ENCODE peak calls at places on chromosomes 3 and 15, in eight cellular contexts. L, K, Y, G, M, B, Q and D are unnamed samples.

GRCh38 chr15:48935236-48935635 is 28.5 kb downstream of the SHC4 start:
- DNase-seq in L (no peak), K (no peak), Y (no peak), G (no peak), M (no peak), B (no peak), Q (no peak), D (no peak)

GRCh38 chr15:39747326-39747725 is 35.3 kb downstream of the FSIP1 start:
- DNase-seq in L (no peak), K (no peak), Y (peak), G (no peak), M (no peak), B (no peak), Q (peak), D (no peak)

GRCh38 chr15:88813960-88814359 is 10.7 kb downstream of the ACAN start:
- DNase-seq in L (no peak), K (no peak), Y (no peak), G (no peak), M (no peak), B (no peak), Q (no peak), D (no peak)

GRCh38 chr3:131848111-131848510 is 186.7 kb downstream of the CPNE4 start:
- DNase-seq in L (no peak), K (no peak), Y (no peak), G (no peak), M (no peak), B (no peak), Q (no peak), D (no peak)

GRCh38 chr15:89690276-89691218 is at the start of the genes PEX11A and WDR93:
- DNase-seq in L (peak), K (peak), Y (peak), G (peak), M (peak), B (peak), Q (peak), D (peak)

GRCh38 chr3:172137287-172138030 is 98.1 kb downstream of the FNDC3B start:
- DNase-seq in L (no peak), K (no peak), Y (peak), G (no peak), M (no peak), B (no peak), Q (no peak), D (no peak)

GRCh38 chr3:150174179-150174578 is 203.5 kb upstream of the PFN2 start:
- DNase-seq in L (no peak), K (no peak), Y (no peak), G (no peak), M (no peak), B (no peak), Q (no peak), D (no peak)

GRCh38 chr3:13176445-13176844 is 103.2 kb upstream of the IQSEC1 start:
- DNase-seq in L (no peak), K (no peak), Y (no peak), G (no peak), M (no peak), B (no peak), Q (no peak), D (no peak)

GRCh38 chr3:186427627-186428026 is 65.6 kb upstream of the DGKG start:
- DNase-seq in L (no peak), K (peak), Y (peak), G (no peak), M (peak), B (no peak), Q (no peak), D (no peak)

GRCh38 chr15:95868970-95869369 is 461.5 kb upstream of the NR2F2 start:
- DNase-seq in L (no peak), K (no peak), Y (no peak), G (no peak), M (no peak), B (no peak), Q (no peak), D (no peak)

GRCh38 chr15:101307048-101307896 is 12.2 kb upstream of the SNRPA1 start:
- DNase-seq in L (no peak), K (no peak), Y (no peak), G (no peak), M (peak), B (no peak), Q (no peak), D (no peak)

GRCh38 chr15:58330836-58331561 is 100.8 kb upstream of the LIPC start:
- DNase-seq in L (no peak), K (no peak), Y (peak), G (no peak), M (peak), B (no peak), Q (no peak), D (no peak)

GRCh38 chr3:48433472-48434118 is 3.7 kb upstream of the PLXNB1 start:
- DNase-seq in L (no peak), K (no peak), Y (peak), G (peak), M (no peak), B (no peak), Q (peak), D (peak)

DNA sequence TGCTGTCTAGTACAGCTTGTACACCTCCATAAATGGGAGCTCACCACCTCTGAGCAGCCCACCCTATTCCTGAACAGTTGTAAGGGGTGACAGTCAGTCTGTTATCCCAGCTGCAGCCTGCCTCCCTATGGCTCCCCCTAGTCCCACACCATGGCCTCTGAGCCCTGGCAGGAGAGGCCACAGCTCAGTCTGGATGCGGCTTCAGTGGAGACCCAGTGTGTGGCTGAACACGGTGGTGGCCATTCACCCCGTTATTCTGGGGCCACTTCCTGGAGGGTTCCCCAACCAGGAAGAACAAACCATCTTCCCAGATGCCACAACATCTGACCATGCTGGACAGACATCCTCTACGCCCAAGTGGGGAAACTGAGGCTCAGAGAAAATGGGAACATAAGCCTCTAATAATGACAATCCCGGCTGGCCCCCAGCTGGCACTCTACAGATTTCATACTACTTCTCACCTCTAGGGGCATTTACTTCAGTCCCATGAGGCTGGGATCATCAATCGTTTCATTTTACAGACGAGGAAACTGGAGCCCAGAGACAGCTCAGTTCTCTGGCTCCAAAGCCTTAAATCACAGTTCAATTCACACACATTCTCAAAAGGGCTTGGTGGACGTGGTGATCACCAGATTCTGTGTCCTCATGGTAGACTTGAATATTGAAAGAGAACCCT is 9.3 kb upstream of the GRIP2 start:
- DNase-seq in L (no peak), K (no peak), Y (no peak), G (no peak), M (no peak), B (no peak), Q (no peak), D (peak)
- TF ChIP-seq CTCF in L (no peak), K (peak), Y (peak), G (peak), M (peak), B (no peak), Q (peak), D (no peak)

GRCh38 chr3:55405436-55405835 is 81.7 kb downstream of the WNT5A start:
- DNase-seq in L (peak), K (peak), Y (peak), G (no peak), M (peak), B (no peak), Q (peak), D (no peak)
- TF ChIP-seq CTCF in L (peak), K (peak), Y (peak), G (peak), M (peak), B (no peak), Q (peak), D (no peak)

GRCh38 chr3:151330899-151331298 is 1.6 kb upstream of the P2RY13 start:
- DNase-seq in L (no peak), K (no peak), Y (peak), G (no peak), M (no peak), B (no peak), Q (no peak), D (no peak)

GRCh38 chr3:151330374-151330773 is 1.0 kb upstream of the P2RY13 start:
- DNase-seq in L (no peak), K (no peak), Y (no peak), G (no peak), M (no peak), B (no peak), Q (no peak), D (no peak)

GRCh38 chr3:151329368-151329767 is at the start of gene P2RY13:
- DNase-seq in L (no peak), K (no peak), Y (no peak), G (no peak), M (no peak), B (no peak), Q (no peak), D (no peak)

GRCh38 chr3:151328298-151329036 is 882 bp downstream of the P2RY13 start:
- DNase-seq in L (no peak), K (no peak), Y (peak), G (no peak), M (no peak), B (no peak), Q (no peak), D (no peak)

DNA sequence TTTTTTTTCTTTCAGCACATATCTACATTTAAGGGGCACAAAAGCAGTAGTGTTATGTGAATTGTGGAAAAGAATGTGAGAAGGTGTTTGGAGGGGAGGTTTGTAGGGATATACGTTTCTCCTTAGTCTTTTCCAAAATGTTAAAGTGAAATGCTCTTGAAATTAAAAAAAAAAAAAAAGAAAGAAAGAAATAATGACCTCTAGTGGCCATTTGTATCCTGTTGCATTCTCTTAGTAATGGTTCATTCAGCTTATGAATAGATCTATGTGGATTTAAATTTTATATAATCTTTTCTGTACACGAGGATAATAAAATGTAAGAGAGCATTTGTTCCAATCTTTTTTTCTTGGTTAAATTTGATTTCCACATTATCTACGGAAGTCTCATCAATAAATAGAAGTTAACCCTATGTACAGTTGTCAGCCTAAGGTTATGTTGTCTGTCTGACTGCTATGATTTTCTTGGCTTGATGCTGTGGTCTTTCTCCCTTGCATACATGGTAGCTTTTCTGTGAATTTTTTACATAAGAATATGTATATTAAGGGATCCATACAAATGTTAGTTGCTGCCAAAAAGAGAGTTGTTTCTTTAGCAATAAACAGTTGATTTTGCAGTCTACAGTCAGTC is 1.7 kb downstream of the P2RY13 start:
- DNase-seq in L (no peak), K (peak), Y (peak), G (no peak), M (no peak), B (no peak), Q (no peak), D (no peak)
- TF ChIP-seq CTCF in L (peak), K (peak), Y (peak), G (peak), M (peak), B (peak), Q (peak), D (no peak)

GRCh38 chr3:141647562-141647915 is 90.6 kb upstream of the RNF7 start:
- DNase-seq in L (no peak), K (no peak), Y (no peak), G (no peak), M (no peak), B (no peak), Q (no peak), D (no peak)

GRCh38 chr3:141643391-141643790 is 94.7 kb upstream of the RNF7 start:
- DNase-seq in L (no peak), K (no peak), Y (no peak), G (no peak), M (no peak), B (no peak), Q (no peak), D (no peak)

GRCh38 chr3:141646760-141647561 is 91.1 kb upstream of the RNF7 start:
- DNase-seq in L (no peak), K (peak), Y (peak), G (no peak), M (peak), B (no peak), Q (peak), D (peak)

GRCh38 chr3:141643816-141644215 is 94.3 kb upstream of the RNF7 start:
- DNase-seq in L (no peak), K (no peak), Y (no peak), G (no peak), M (peak), B (no peak), Q (no peak), D (no peak)

DNA sequence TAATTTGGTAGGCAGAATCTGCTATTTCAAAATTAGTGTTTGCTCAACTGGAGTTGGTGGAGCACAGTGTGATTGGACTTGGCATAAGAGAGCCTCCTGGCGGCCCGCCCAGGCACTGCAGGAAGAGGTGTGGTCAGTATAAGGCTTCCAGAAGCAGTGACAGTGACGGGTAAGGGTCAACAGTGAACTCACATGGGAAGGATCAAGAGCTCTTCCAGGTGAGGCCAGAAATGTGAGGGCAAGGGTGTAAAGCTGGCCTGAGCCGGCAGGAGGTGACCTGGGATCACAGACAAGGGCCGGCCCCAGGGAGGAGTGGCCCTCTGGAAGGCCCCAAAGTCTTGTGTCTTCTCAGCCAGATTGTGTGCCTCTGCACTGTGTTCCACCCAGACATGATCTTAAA is 93.2 kb upstream of the RNF7 start:
- DNase-seq in L (peak), K (peak), Y (peak), G (no peak), M (peak), B (peak), Q (peak), D (peak)
- TF ChIP-seq CTCF in L (peak), K (peak), Y (peak), G (peak), M (peak), B (peak), Q (peak), D (peak)

DNA sequence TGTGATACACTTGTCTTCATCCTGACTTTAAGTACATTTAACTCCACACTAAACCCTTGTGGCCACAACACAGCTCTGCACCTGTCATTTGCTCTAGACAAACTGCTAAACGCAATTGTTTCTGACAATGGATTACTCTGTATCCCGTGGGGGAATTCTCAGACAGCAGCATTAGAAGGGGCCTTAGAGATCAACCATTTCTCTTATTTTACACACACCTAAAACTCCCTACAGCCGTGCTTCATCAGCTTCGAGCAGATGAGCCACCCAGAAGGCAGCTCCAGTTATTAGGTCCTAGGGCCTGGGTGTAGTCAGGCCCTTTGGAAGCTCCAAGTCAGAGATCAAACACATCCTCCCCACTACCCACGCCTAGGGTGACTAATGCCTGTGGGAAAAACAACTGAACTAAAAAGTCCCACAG is 1.3 kb upstream of the IL12A start:
- DNase-seq in L (no peak), K (peak), Y (no peak), G (no peak), M (no peak), B (no peak), Q (peak), D (no peak)
- TF ChIP-seq CTCF in L (no peak), K (peak), Y (peak), G (no peak), M (peak), B (no peak), Q (peak), D (no peak)

DNA sequence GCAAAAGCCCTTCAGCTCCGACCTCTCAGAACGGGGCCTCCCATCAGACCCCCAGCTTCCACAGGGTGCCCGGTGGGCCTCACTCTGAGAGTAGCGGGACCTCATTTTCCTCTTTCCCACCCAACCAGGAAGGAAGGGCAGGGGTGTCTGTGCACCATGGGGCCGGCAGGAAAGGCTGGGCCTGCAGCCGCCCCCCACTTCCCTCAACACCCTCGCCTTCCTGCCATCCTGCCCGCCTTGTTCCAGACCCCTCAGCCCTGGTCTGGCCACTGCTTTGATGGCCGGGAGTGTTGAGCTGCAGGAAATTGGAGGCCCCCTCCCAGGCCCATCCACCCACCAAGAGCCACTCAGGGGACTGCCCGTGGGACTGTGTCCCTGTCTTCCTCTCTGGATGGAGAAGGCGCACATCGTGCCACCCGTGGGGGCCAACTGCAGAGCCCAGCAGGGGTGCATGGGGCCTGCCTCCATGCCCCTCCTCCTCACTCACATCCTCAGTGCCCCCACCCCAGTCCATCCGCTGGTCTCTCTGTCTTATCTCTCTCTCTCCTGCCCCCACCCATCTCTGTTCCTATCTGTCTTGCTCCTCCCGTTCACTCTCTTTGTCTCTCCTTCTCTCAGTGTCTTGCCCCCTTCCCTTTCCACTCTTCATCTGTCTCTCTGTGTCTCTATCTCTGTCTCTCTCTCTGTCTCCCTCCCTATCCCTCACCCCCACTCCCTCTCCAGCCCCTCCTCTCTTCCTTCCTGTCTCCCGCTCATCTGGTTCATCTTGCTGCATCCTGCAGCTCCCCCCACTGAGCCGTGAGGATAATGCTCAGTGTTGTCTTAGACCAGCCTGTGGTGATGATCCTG is 1.8 kb upstream of the PLXND1 start:
- DNase-seq in L (no peak), K (no peak), Y (peak), G (no peak), M (peak), B (no peak), Q (no peak), D (no peak)
- TF ChIP-seq CTCF in L (no peak), K (peak), Y (peak), G (peak), M (peak), B (peak), Q (no peak), D (no peak)